ENCODE peak calls at places on chromosomes 11 and 22, in six cellular contexts. I, Y, L, K, C and Z are unnamed samples.

GRCh38 chr11:46338636-46338987 is 8.7 kb upstream of the DGKZ start:
- DNase-seq in I (no peak), Y (no peak), L (no peak), K (no peak), C (peak; percentile 27), Z (no peak)

GRCh38 chr11:83599066-83599465 is 312.9 kb upstream of the CCDC90B start:
- DNase-seq in I (no peak), Y (no peak), L (no peak), K (no peak), C (no peak), Z (no peak)

GRCh38 chr11:125554038-125554437 is 15.2 kb upstream of the EI24 start:
- DNase-seq in I (no peak), Y (no peak), L (no peak), K (no peak), C (no peak), Z (no peak)

GRCh38 chr11:65016705-65017104 is 2.7 kb downstream of the ARL2 start:
- DNase-seq in I (no peak), Y (no peak), L (no peak), K (no peak), C (no peak), Z (no peak)

GRCh38 chr11:64314805-64315561 is 2.4 kb downstream of the TRMT112 start:
- DNase-seq in I (no peak), Y (no peak), L (no peak), K (no peak), C (no peak), Z (no peak)

GRCh38 chr11:69385466-69385820 is 91.5 kb downstream of the MYEOV start:
- DNase-seq in I (no peak), Y (no peak), L (peak; percentile 51), K (no peak), C (no peak), Z (peak; percentile 3)

GRCh38 chr22:40030757-40031092 is 36.0 kb downstream of the FAM83F start:
- DNase-seq in I (no peak), Y (no peak), L (peak; percentile 59), K (no peak), C (no peak), Z (no peak)

GRCh38 chr22:45171830-45172229 is 8.1 kb downstream of the NUP50 start:
- DNase-seq in I (no peak), Y (no peak), L (no peak), K (no peak), C (no peak), Z (no peak)

GRCh38 chr11:65478411-65479183 is 20.2 kb upstream of the MALAT1 start:
- DNase-seq in I (no peak), Y (no peak), L (no peak), K (no peak), C (no peak), Z (no peak)

GRCh38 chr11:118047749-118048148 is 29.1 kb upstream of the TMPRSS4 start:
- DNase-seq in I (no peak), Y (no peak), L (no peak), K (no peak), C (no peak), Z (no peak)

GRCh38 chr22:37860796-37861421 is 11.7 kb downstream of the EIF3L start:
- DNase-seq in I (no peak), Y (no peak), L (no peak), K (no peak), C (no peak), Z (no peak)

GRCh38 chr11:7511405-7511804 is 2.4 kb upstream of the PPFIBP2 start:
- DNase-seq in I (no peak), Y (no peak), L (no peak), K (no peak), C (no peak), Z (no peak)

GRCh38 chr22:47388331-47388730 is 625.9 kb downstream of the TBC1D22A start:
- DNase-seq in I (no peak), Y (no peak), L (no peak), K (no peak), C (no peak), Z (no peak)

GRCh38 chr22:24066872-24067271 is 55.8 kb downstream of the CABIN1 start:
- DNase-seq in I (no peak), Y (no peak), L (no peak), K (no peak), C (no peak), Z (no peak)

GRCh38 chr11:60836866-60837510 is 4.9 kb upstream of the CCDC86 start:
- DNase-seq in I (no peak), Y (no peak), L (no peak), K (no peak), C (no peak), Z (no peak)

GRCh38 chr11:44936527-44936926 is 14.2 kb downstream of the TP53I11 start:
- DNase-seq in I (peak; percentile 59), Y (peak; percentile 67), L (peak; percentile 93), K (peak; percentile 79), C (peak; percentile 88), Z (peak; percentile 84)

GRCh38 chr11:3091081-3091845 is 34.0 kb upstream of the CARS1 start:
- DNase-seq in I (no peak), Y (no peak), L (no peak), K (no peak), C (no peak), Z (no peak)

GRCh38 chr11:91730071-91730470 is 494.5 kb upstream of the FAT3 start:
- DNase-seq in I (no peak), Y (no peak), L (no peak), K (no peak), C (no peak), Z (no peak)

GRCh38 chr11:20207781-20208621 is 47.7 kb upstream of the DBX1 start:
- DNase-seq in I (no peak), Y (no peak), L (no peak), K (no peak), C (no peak), Z (no peak)

GRCh38 chr11:129853508-129854228 is 38.0 kb downstream of the TMEM45B start:
- DNase-seq in I (no peak), Y (peak; percentile 86), L (peak; percentile 83), K (peak; percentile 61), C (peak; percentile 41), Z (no peak)

GRCh38 chr11:132217856-132218255 is 847.4 kb downstream of the NTM start:
- DNase-seq in I (no peak), Y (no peak), L (no peak), K (no peak), C (no peak), Z (no peak)

GRCh38 chr11:34977039-34977906 is 60.9 kb downstream of the PDHX start:
- DNase-seq in I (peak; percentile 90), Y (peak; percentile 19), L (no peak), K (no peak), C (no peak), Z (no peak)

GRCh38 chr11:43789700-43790443 is 90.8 kb upstream of the ALKBH3 start:
- DNase-seq in I (no peak), Y (no peak), L (no peak), K (no peak), C (no peak), Z (no peak)

GRCh38 chr11:66011239-66011784 is 496 bp upstream of the CST6 start:
- DNase-seq in I (no peak), Y (peak; percentile 58), L (no peak), K (no peak), C (no peak), Z (no peak)